ENCODE peak calls at places on chromosomes 7 and 10, in six cellular contexts. H is HAP-1, F is hepatocyte, X is Peyer's patch, B is neuronal stem cell, R is HL-60. S is an unnamed sample.

GRCh38 chr10:86290933-86291615 is 75.5 kb downstream of the GRID1 start:
- DNase-seq in H (no peak), X (peak), R (no peak), B (no peak), F (no peak), S (no peak)

GRCh38 chr10:129323311-129323710 is 143.7 kb upstream of the MGMT start:
- DNase-seq in H (no peak), X (no peak), R (no peak), B (no peak), F (no peak), S (no peak)

GRCh38 chr10:70381491-70382421 is 669 bp downstream of the LRRC20 start:
- DNase-seq in B (no peak), R (no peak), F (peak), H (peak), X (no peak), S (no peak)

GRCh38 chr10:78954701-78955100 is 114.1 kb upstream of the ZMIZ1 start:
- DNase-seq in R (no peak), H (no peak), F (no peak), B (no peak), X (no peak), S (no peak)

GRCh38 chr7:152050547-152050971 is 25.1 kb downstream of the GALNT11 start:
- DNase-seq in H (no peak), R (no peak), X (no peak), B (no peak), F (no peak), S (no peak)

GRCh38 chr10:89653410-89653828 is 8.4 kb upstream of the PANK1 start:
- DNase-seq in H (no peak), X (no peak), R (no peak), F (no peak), B (no peak), S (peak)

GRCh38 chr7:107659666-107660065 is 962 bp upstream of the SLC26A4 start:
- DNase-seq in X (no peak), R (no peak), B (no peak), H (no peak), F (no peak), S (peak)

GRCh38 chr7:129952653-129953560 is at the start of gene UBE2H:
- DNase-seq in H (peak), B (peak), F (peak), R (peak), X (peak), S (peak)

GRCh38 chr10:52597189-52597863 is 175.3 kb downstream of the MBL2 start:
- DNase-seq in F (no peak), H (no peak), B (no peak), X (no peak), R (no peak), S (no peak)

GRCh38 chr7:143040209-143040710 is 11.9 kb upstream of the OR6V1 start:
- DNase-seq in F (peak), X (no peak), B (no peak), R (no peak), H (no peak), S (no peak)

GRCh38 chr7:105723582-105723981 is 142.3 kb upstream of the EFCAB10 start:
- DNase-seq in X (no peak), F (no peak), R (no peak), B (peak), H (peak), S (no peak)

GRCh38 chr10:110305767-110306451 is 1.2 kb upstream of the SMNDC1 start:
- DNase-seq in F (peak), R (peak), X (no peak), B (peak), H (peak), S (peak)

GRCh38 chr10:69958232-69958902 is 94.3 kb upstream of the MACROH2A2 start:
- DNase-seq in B (no peak), R (peak), X (no peak), F (peak), H (peak), S (peak)

GRCh38 chr7:78638364-78638763 is 815.1 kb downstream of the MAGI2 start:
- DNase-seq in B (no peak), H (no peak), X (no peak), F (no peak), R (no peak), S (no peak)

GRCh38 chr7:340979-341694 is 51.2 kb downstream of the FOXL3 start:
- DNase-seq in X (no peak), H (no peak), B (no peak), F (no peak), R (no peak), S (no peak)

GRCh38 chr7:90551036-90551435 is 45.1 kb upstream of the CDK14 start:
- DNase-seq in B (no peak), X (no peak), R (no peak), H (no peak), F (no peak), S (no peak)

GRCh38 chr7:18861514-18861913 is 255.9 kb downstream of the TWIST1 start:
- DNase-seq in H (no peak), B (no peak), R (no peak), F (no peak), X (no peak), S (no peak)

GRCh38 chr10:43938810-43939209 is 290.1 kb upstream of the ZNF32 start:
- DNase-seq in B (no peak), H (no peak), X (no peak), F (peak), R (no peak), S (no peak)

GRCh38 chr10:4790922-4791321 is 35.1 kb upstream of the AKR1E2 start:
- DNase-seq in F (no peak), H (no peak), B (no peak), R (no peak), X (no peak), S (no peak)

DNA sequence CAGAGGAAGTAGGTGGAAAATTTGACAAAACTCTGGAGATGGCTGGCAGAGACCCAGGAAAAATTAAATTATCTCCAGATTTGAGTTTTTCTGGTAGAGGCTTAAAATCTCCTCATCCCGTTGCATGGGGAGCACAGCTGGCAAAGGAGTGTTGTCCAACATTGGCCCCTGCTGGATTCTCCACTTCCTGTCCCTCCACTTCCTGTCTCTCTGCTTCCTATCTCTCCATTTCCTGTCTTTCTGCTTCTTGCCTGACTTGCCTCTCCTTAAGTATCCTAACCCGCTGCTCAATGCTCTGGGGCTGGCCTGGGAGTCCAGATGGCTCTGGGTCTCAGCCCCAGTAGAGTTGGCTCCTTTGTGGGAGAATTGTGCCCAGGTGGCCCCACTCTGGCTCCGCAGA is 65.8 kb upstream of the EMX2 start:
- DNase-seq in X (no peak), F (no peak), R (no peak), B (no peak), H (no peak), S (no peak)
- H3K4me3 ChIP-seq in X (no peak), F (no peak), R (no peak), B (no peak), H (no peak), S (no peak)

DNA sequence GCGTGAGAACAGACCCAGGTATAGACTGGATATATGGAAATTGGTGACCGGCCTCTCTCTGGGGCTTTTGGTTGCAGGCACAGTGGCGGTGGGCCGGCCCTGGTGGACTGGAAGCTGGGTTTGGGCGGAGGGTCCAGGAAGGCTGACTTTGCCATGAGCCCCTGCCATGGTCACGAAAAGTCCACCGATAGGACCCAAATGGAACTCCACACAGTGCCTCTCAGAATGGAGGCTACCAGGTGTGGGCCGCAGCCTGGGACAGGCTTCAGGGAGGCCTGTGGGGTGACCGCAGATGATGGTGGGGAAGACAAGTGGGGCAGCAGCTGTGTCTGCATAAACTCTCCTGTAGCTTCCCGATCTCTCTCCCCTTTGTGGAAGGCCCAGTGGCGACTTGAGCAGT is 123.2 kb downstream of the DNAJB6 start:
- DNase-seq in F (no peak), R (no peak), B (no peak), H (no peak), X (peak), S (no peak)
- H3K4me3 ChIP-seq in F (no peak), R (no peak), B (no peak), H (no peak), X (no peak), S (no peak)

DNA sequence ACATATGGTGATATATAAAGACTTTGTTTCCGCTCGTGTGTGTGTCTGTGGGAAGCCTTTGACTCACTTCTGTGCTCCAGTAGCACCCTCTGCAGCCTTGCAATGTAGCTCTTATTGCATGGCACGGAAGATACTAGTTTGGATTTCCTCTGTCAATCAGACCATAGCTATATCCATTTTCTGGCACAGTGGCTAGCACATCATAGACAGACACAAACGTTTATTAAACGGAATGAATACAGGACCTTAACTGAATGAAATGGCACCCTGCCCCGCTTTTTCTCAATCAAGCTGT is 124.0 kb upstream of the PTPN20 start:
- DNase-seq in R (peak), F (peak), B (no peak), H (no peak), X (no peak), S (peak)
- H3K4me3 ChIP-seq in R (peak), F (peak), B (peak), H (peak), X (peak), S (peak)

GRCh38 chr7:47326220-47326619 is 255.7 kb downstream of the TNS3 start:
- DNase-seq in R (no peak), X (no peak), F (peak), H (peak), B (no peak), S (no peak)
- H3K4me3 ChIP-seq in R (no peak), X (no peak), F (no peak), H (no peak), B (no peak), S (no peak)

S was measured in Jurkat, Clone E6-1.